ENCODE peak calls at places on chromosomes 4 and X, in nine cellular contexts. P is heart left ventricle, Z is colonic mucosa, M is testis, K is AG04450, E is GM12865, U is breast epithelium, T is A549, B is right atrium auricular region. Y is an unnamed sample.

GRCh38 chrX:105299286-105299685 is 78.8 kb upstream of the TEX13A start:
- DNase-seq in U (no peak), B (no peak), E (no peak), M (no peak), K (no peak), Z (no peak), P (no peak), T (no peak), Y (no peak)

GRCh38 chr4:119025440-119025839 is 110.2 kb upstream of the MYOZ2 start:
- DNase-seq in K (no peak), B (peak), E (no peak), Z (peak), U (no peak), T (peak), P (no peak), M (no peak), Y (peak)

GRCh38 chr4:82084747-82085146 is 289.0 kb downstream of the HNRNPD start:
- DNase-seq in E (no peak), Z (no peak), M (no peak), U (no peak), B (no peak), K (no peak), P (no peak), T (no peak), Y (no peak)

GRCh38 chrX:68735266-68735665 is 87.8 kb downstream of the STARD8 start:
- DNase-seq in E (no peak), P (no peak), T (no peak), Z (no peak), U (no peak), K (no peak), M (no peak), B (no peak), Y (no peak)

GRCh38 chr4:79308087-79308486 is 17.8 kb downstream of the NAA11 start:
- DNase-seq in U (no peak), K (no peak), T (no peak), M (no peak), P (no peak), E (no peak), Z (no peak), B (no peak), Y (no peak)

GRCh38 chrX:130874751-130875150 is 28.3 kb downstream of the ENOX2 start:
- DNase-seq in E (no peak), M (no peak), K (no peak), T (no peak), U (no peak), Z (no peak), B (no peak), P (no peak), Y (peak)

GRCh38 chr4:52996261-52997131 is 134.4 kb downstream of the RASL11B start:
- DNase-seq in P (peak), K (no peak), T (no peak), Z (no peak), E (no peak), B (peak), U (no peak), M (peak), Y (no peak)

GRCh38 chr4:144582105-144582850 is 63.7 kb upstream of the HHIP start:
- DNase-seq in U (no peak), T (peak), K (no peak), B (no peak), M (no peak), Z (no peak), E (no peak), P (no peak), Y (peak)

GRCh38 chr4:71296945-71297344 is 41.9 kb upstream of the SLC4A4 start:
- DNase-seq in T (no peak), K (no peak), B (no peak), E (no peak), M (peak), P (no peak), Z (peak), U (no peak), Y (no peak)

GRCh38 chrX:41033299-41033698 is 51.9 kb upstream of the USP9X start:
- DNase-seq in B (no peak), E (no peak), T (peak), U (no peak), M (no peak), P (no peak), Z (no peak), K (no peak), Y (no peak)

GRCh38 chr4:17324431-17324830 is 187.5 kb downstream of the QDPR start:
- DNase-seq in P (peak), T (peak), B (no peak), E (peak), K (peak), Z (peak), U (no peak), M (peak), Y (peak)

GRCh38 chrX:107440187-107440586 is 9.3 kb upstream of the FRMPD3 start:
- DNase-seq in B (no peak), U (no peak), P (no peak), T (no peak), E (no peak), K (no peak), M (no peak), Z (no peak), Y (no peak)

GRCh38 chrX:96551320-96551872 is 133.2 kb upstream of the DIAPH2 start:
- DNase-seq in T (no peak), K (no peak), P (no peak), M (no peak), U (no peak), Z (no peak), B (no peak), E (no peak), Y (no peak)

GRCh38 chr4:26000274-26000950 is 86.4 kb downstream of the SMIM20 start:
- DNase-seq in B (peak), K (no peak), T (no peak), U (no peak), Z (no peak), M (no peak), P (no peak), E (no peak), Y (no peak)

GRCh38 chrX:131068945-131069719 is 11.0 kb downstream of the ARHGAP36 start:
- DNase-seq in K (no peak), T (peak), P (no peak), B (no peak), U (no peak), M (peak), Z (no peak), E (peak), Y (peak)

GRCh38 chr4:85823295-85823694 is 348.3 kb downstream of the ARHGAP24 start:
- DNase-seq in U (no peak), P (no peak), Z (no peak), B (no peak), K (no peak), M (no peak), E (no peak), T (no peak), Y (peak)

DNA sequence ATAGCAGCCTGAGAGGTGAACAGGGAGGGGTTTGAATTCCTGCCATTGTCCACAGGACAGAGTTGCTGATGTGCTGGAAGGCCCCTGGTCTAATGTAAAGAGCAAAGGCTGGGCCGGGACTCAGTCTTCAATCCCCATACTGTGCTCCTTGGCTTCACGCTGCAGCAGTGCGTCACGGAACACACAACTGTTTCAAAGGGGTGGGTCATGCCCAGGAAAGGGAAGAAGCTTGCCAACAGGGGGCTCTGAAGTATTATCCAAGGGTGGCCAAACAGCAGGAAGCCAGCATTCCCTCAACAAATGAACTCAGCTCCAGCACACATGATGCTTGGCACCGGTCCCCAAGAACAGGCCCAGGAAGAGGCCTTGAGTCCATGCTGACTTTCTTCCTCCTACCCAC is 122.5 kb downstream of the NFKB1 start:
- DNase-seq in T (peak), E (no peak), B (no peak), P (no peak), Z (no peak), M (peak), U (no peak), K (peak), Y (peak)
- TF ChIP-seq CTCF in T (peak), E (no peak), B (peak), P (peak), Z (no peak), M (no peak), U (no peak), K (peak), Y (peak)

GRCh38 chr4:95317124-95317820 is 231.5 kb downstream of the UNC5C start:
- DNase-seq in U (no peak), E (no peak), Z (no peak), P (no peak), B (no peak), K (no peak), T (no peak), M (no peak), Y (no peak)
- H3K4me3 ChIP-seq in U (no peak), E (no peak), Z (no peak), P (no peak), B (no peak), K (no peak), T (no peak), M (no peak), Y (no peak)

GRCh38 chrX:100424012-100424411 is 13.9 kb upstream of the PCDH19 start:
- DNase-seq in B (no peak), Z (no peak), M (no peak), K (no peak), E (no peak), T (no peak), U (no peak), P (no peak), Y (peak)
- TF ChIP-seq CTCF in B (no peak), Z (no peak), M (no peak), K (no peak), E (no peak), T (no peak), U (no peak), P (no peak), Y (peak)

DNA sequence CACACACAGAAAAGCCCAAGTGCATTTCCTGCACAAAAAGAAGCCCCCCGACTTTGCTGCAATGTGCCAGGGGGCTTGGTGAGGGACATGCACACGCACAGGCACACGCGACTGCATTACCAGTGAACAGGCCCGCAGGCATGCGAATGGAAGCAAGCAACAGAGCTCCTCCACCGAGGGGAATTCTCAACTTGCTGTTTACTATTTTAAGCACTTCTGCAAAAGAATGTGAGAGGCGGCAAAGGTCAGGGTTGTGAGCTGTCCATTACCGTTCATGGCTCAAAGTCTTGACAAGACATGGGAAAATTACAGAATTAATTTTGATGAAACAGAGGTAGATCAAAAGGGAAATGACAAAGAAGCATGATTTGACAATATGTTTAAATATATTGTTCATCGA is 342.5 kb upstream of the NOCT start:
- DNase-seq in M (no peak), P (no peak), B (no peak), T (no peak), K (no peak), U (no peak), Z (no peak), E (peak), Y (no peak)
- H3K4me3 ChIP-seq in M (no peak), P (no peak), B (no peak), T (no peak), K (no peak), U (no peak), Z (no peak), E (no peak), Y (no peak)

DNA sequence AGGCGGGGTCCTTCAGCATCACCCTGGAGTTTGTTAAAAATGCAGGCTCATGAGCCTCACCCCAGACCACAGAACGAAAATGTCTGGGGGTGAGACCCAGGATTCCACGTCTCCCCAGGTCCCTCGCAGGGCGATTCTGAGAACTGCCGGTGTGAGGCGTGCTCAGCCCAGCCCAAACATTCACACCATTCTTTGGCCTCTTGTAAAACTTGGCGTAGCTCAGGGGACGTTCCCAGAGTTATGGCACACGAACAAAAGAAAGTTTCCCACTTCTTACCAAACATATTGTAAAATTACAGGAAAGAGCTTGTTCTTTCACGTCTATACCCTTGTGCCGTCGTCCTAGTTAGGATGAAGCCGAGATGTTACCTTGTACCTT is 12.9 kb downstream of the CD99 start:
- DNase-seq in K (no peak), P (peak), Z (peak), E (no peak), M (peak), B (no peak), U (no peak), T (no peak), Y (peak)
- TF ChIP-seq CTCF in K (no peak), P (peak), Z (peak), E (no peak), M (peak), B (peak), U (no peak), T (no peak), Y (peak)

GRCh38 chrX:110402091-110402854 is 43.6 kb downstream of the RTL9 start:
- DNase-seq in M (no peak), B (peak), E (no peak), Z (no peak), P (peak), T (peak), K (no peak), U (peak), Y (peak)
- H3K4me3 ChIP-seq in M (no peak), B (no peak), E (no peak), Z (no peak), P (no peak), T (no peak), K (no peak), U (no peak), Y (no peak)

GRCh38 chrX:12349201-12349600 is 210.9 kb downstream of the FRMPD4 start:
- DNase-seq in Z (no peak), U (no peak), M (no peak), T (peak), B (no peak), P (no peak), K (no peak), E (no peak), Y (no peak)
- TF ChIP-seq CTCF in Z (no peak), U (no peak), M (no peak), T (no peak), B (no peak), P (no peak), K (no peak), E (no peak), Y (no peak)

Y was measured in epithelial cell of esophagus.